ENCODE peak calls at places on chromosomes 1 and 21, in seven cellular contexts. E is A549, F is colonic mucosa, N is DND-41, W is neural progenitor cell, S is body of pancreas, O is pancreas. Y is an unnamed sample. For H3K4me1, the result is how much of the 10 kb centered on the place peaks cover.

GRCh38 chr1:94047914-94048313 is 73.0 kb downstream of the ABCA4 start:
- DNase-seq in N (no peak), F (no peak), O (no peak), E (no peak), W (no peak), S (no peak), Y (no peak)

GRCh38 chr1:65172936-65173335 is 24.9 kb downstream of the AK4 start:
- DNase-seq in S (no peak), F (no peak), N (no peak), E (no peak), O (no peak), W (no peak), Y (no peak)

GRCh38 chr1:196779093-196779492 is 4.5 kb downstream of the CFHR3 start:
- DNase-seq in S (no peak), W (no peak), N (no peak), O (no peak), F (no peak), E (no peak), Y (no peak)

GRCh38 chr1:44012941-44013609 is 18.2 kb downstream of the SLC6A9 start:
- DNase-seq in N (no peak), F (no peak), E (no peak), O (no peak), S (no peak), W (peak), Y (no peak)

GRCh38 chr1:18581420-18581880 is 49.2 kb upstream of the PAX7 start:
- DNase-seq in E (peak), W (peak), S (peak), F (peak), O (no peak), N (peak), Y (peak)

GRCh38 chr21:46112731-46113215 is 14.9 kb downstream of the COL6A2 start:
- DNase-seq in O (peak), E (no peak), N (no peak), F (no peak), S (peak), W (no peak), Y (no peak)

GRCh38 chr1:51519048-51519856 is at the start of gene EPS15:
- DNase-seq in E (peak), S (peak), N (peak), F (peak), O (peak), W (peak), Y (peak)

GRCh38 chr21:45582128-45582527 is 39.9 kb upstream of the SLC19A1 start:
- DNase-seq in N (no peak), E (no peak), O (no peak), W (no peak), S (no peak), F (peak), Y (peak)

GRCh38 chr1:21321963-21322680 is 31.9 kb upstream of the ECE1 start:
- DNase-seq in E (no peak), F (no peak), N (no peak), O (no peak), S (no peak), W (no peak), Y (no peak)

GRCh38 chr1:234929369-234929768 is 199.3 kb downstream of the TOMM20 start:
- DNase-seq in S (peak), W (no peak), N (no peak), E (no peak), F (peak), O (no peak), Y (no peak)

GRCh38 chr1:183330335-183330734 is 87.8 kb downstream of the NMNAT2 start:
- DNase-seq in E (no peak), S (no peak), N (no peak), O (no peak), W (no peak), F (no peak), Y (no peak)

GRCh38 chr1:59135761-59136255 is 161.1 kb upstream of the FGGY start:
- DNase-seq in S (no peak), N (no peak), E (no peak), O (no peak), W (no peak), F (no peak), Y (no peak)

GRCh38 chr1:118485757-118486156 is 300.7 kb upstream of the SPAG17 start:
- DNase-seq in S (no peak), F (no peak), E (no peak), N (no peak), W (no peak), O (no peak), Y (no peak)

GRCh38 chr1:228062812-228063211 is 19.7 kb upstream of the ARF1 start:
- DNase-seq in E (no peak), S (no peak), F (no peak), W (no peak), O (no peak), N (no peak), Y (no peak)

GRCh38 chr1:198638441-198638840 is 399 bp upstream of the PTPRC start:
- DNase-seq in S (no peak), E (no peak), O (no peak), F (no peak), N (no peak), W (no peak), Y (no peak)
- H3K4me3 ChIP-seq in S (no peak), E (no peak), O (no peak), F (no peak), N (no peak), W (no peak), Y (no peak)

GRCh38 chr1:151830055-151830454 is 1.5 kb downstream of the RORC start:
- DNase-seq in E (no peak), W (no peak), F (no peak), S (no peak), O (no peak), N (no peak), Y (no peak)
- H3K4me1 ChIP-seq in E (under half), W (under half), F (under half), S (half or more), O (under half), N (half or more), Y (under half)

DNA sequence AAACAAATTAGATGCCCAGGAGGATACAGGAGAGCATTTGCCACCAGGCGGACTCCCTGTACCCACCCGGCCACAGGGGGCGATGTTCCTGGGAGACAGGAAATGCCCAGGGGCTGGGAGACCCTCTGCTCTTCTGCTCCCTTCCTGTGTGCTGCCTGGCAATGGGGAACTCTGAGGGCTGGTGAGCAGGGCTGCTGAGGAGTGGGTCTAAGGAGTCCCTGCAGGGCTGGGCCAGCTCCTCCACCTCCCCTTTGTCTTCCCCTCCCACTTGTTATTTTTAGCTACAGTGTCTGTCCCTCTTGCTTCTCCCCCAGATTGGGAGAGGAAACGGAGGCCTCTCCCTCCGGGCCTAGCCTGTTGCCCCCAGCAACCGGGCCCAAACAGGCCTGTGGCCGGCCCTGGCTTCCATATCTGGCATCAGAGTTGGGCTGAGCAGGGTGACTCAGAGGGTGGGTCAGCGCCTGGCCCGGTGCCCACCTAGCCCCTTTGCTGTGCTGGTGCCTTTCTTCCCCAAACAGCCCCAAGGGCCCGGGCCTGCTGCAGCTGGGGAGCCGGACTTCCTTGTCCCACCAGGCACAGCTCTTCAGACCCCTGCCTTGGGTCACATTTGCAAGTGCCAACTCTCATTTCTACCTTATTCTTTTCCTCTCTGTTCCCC is 11.7 kb downstream of the LMNA start:
- DNase-seq in N (peak), S (peak), W (no peak), E (peak), O (peak), F (peak), Y (peak)
- TF ChIP-seq CTCF in N (peak), S (no peak), W (peak), E (peak), O (no peak), F (peak), Y (peak)

DNA sequence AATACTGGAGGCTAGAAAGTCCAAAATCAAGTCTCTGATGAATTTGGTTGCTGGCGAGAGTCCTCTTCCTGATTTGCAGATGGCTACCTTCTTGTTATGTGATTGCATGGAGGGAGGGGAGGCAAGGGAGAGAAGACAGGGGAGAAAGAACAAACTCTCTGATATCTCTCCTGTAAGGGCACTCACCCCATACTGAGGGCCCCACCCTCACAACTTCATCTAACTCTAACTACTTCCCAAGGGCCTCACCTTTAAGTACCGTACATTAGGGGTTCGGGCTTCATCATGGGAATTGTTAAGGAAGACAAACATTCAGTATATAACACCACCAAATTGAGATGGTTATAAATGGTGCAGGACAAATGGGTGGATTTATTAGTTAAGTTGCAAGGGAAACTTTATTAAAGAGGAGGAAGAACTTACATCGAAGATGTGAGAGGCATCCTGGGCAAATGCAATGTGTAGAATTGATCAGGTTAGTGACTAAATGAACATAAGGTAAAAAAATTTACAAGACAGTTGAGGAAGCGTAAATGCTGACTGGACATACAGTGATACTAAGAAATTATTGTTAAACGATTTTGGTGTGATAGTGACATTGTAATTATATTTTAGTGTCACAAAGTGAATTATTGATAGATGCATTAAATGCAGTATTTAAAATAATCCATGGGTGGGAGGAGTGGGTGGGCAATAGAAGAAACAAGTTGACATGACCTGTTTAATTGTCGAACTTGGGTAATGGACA is 10.6 kb downstream of the OR2B11 start:
- DNase-seq in E (no peak), S (no peak), W (no peak), N (no peak), O (no peak), F (no peak), Y (no peak)
- H3K4me3 ChIP-seq in E (peak), S (no peak), W (peak), N (no peak), O (peak), F (no peak), Y (peak)

GRCh38 chr1:206575894-206576737 is 36.1 kb downstream of the EIF2D start:
- DNase-seq in F (no peak), N (no peak), S (no peak), O (no peak), W (no peak), E (no peak), Y (no peak)
- H3K4me1 ChIP-seq in F (under half), N (under half), S (under half), O (under half), W (under half), E (under half), Y (half or more)

DNA sequence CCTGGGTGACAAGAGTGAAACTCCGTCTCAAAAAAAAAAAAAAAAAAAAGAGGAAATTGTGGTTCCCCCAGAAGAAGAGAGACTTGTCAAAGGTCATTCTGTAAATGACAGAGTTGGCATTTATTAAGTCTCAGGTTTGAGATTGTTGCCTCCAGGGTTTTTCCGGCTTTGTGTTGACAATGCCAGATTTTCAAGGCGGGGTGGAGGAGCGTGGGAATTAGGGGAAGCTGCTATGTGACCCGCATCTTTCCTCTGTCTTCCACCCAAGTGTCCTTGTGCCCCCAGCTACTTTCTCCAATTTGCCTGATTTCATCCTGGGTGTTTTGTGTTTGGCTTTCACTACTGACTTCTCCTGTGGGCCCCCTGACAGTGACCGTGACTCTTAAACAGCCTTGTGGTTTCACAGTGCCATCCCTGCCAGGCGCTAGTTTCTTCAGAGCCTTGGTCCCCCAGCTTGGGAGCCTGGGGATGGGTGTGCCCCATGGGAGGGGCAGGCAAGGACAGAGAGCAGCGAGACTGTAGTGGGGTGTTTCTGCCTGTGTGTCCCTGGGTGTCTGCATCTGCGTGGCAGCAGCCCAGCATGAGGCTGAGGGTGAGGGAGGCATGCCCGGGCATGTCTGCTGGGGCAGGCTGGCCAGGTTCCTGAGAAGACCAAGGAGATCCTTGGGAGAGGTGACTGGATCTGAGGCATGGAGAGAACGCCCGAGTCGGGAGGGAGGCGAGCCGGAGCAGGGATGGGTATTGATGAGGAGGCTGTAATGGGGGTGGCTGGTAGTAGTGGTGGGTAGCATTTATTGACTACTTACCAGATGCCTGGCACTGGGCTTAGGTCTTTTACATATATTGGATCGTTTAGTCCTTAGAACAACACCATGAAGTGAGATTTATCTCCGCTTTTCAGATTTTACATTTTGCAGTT is 46.3 kb downstream of the IER5 start:
- DNase-seq in N (peak), E (no peak), O (peak), W (no peak), F (peak), S (peak), Y (peak)
- TF ChIP-seq CTCF in N (no peak), E (no peak), O (no peak), W (no peak), F (no peak), S (no peak), Y (no peak)

DNA sequence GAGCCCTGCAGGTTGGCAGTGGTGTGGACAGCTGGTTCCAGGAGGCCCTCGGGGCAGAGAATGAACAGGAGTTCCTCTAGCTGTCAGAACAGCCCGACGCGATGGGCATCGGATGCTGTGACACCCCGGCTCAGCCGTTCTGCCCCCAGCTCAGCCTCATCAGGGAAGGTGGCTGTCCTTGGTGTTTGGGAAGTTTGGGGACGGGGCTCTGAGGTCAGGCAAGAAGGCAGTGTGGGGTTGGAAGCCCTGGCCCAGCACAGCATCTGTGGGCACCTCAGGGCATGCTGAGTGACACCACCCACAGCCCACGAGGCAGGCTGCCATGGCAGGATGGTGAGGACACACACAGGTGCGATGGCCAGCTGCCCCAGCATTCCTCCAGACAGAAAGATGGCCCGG is 40.9 kb upstream of the CCDC27 start:
- DNase-seq in S (no peak), E (no peak), O (no peak), N (no peak), W (no peak), F (no peak), Y (no peak)
- H3K4me3 ChIP-seq in S (no peak), E (no peak), O (no peak), N (no peak), W (no peak), F (no peak), Y (no peak)